ENCODE peak calls at places on chromosomes 1 and 21, in eight cellular contexts. N is IMR-90, U is cardiac fibroblast, O is transverse colon, T is bronchial epithelial cell, S is foreskin fibroblast, C is body of pancreas, Z is tibial nerve. D is an unnamed sample.

GRCh38 chr1:223147858-223148257 is 4.8 kb upstream of the TLR5 start:
- DNase-seq in Z (no peak), O (no peak), T (no peak), C (no peak), N (no peak), U (no peak), S (no peak), D (no peak)

GRCh38 chr1:214476958-214477870 is 74.2 kb downstream of the PTPN14 start:
- DNase-seq in N (peak), U (peak), Z (no peak), O (no peak), S (peak), T (peak), C (no peak), D (peak)

GRCh38 chr1:184973308-184974085 is 811 bp downstream of the NIBAN1 start:
- DNase-seq in T (peak), C (peak), U (peak), Z (no peak), N (peak), O (peak), S (peak), D (peak)

GRCh38 chr1:8889925-8890785 is 11.7 kb upstream of the ENO1 start:
- DNase-seq in O (peak), Z (peak), U (peak), N (peak), S (peak), T (peak), C (peak), D (peak)

GRCh38 chr1:204289280-204289679 is 70.4 kb downstream of the PLEKHA6 start:
- DNase-seq in C (no peak), U (no peak), Z (no peak), N (no peak), S (no peak), T (no peak), O (no peak), D (no peak)

GRCh38 chr1:21383785-21384401 is 56.0 kb upstream of the NBPF3 start:
- DNase-seq in N (no peak), O (no peak), T (no peak), Z (no peak), S (no peak), C (no peak), U (no peak), D (no peak)

GRCh38 chr1:104463126-104463697 is 713.5 kb downstream of the AMY1C start:
- DNase-seq in N (no peak), S (no peak), Z (no peak), O (no peak), U (no peak), C (no peak), T (no peak), D (no peak)

GRCh38 chr1:161182214-161182613 is 4.9 kb upstream of the B4GALT3 start:
- DNase-seq in N (peak), T (peak), S (peak), C (no peak), U (no peak), Z (no peak), O (no peak), D (peak)

GRCh38 chr1:22907528-22907927 is 65.1 kb downstream of the LACTBL1 start:
- DNase-seq in N (no peak), T (no peak), O (no peak), U (no peak), Z (no peak), S (no peak), C (no peak), D (no peak)

GRCh38 chr1:165635329-165635728 is 4.3 kb downstream of the MGST3 start:
- DNase-seq in S (no peak), Z (no peak), C (no peak), N (peak), O (no peak), U (peak), T (no peak), D (no peak)

GRCh38 chr21:26965567-26966359 is 1.1 kb downstream of the ADAMTS5 start:
- DNase-seq in T (no peak), O (peak), N (peak), S (peak), U (peak), C (peak), Z (no peak), D (no peak)

GRCh38 chr1:151661728-151662127 is 49.9 kb downstream of the SNX27 start:
- DNase-seq in N (no peak), Z (no peak), U (no peak), T (no peak), S (no peak), O (no peak), C (no peak), D (no peak)

GRCh38 chr1:183023601-183024351 is 556 bp downstream of the LAMC1 start:
- DNase-seq in Z (peak), T (peak), U (peak), O (peak), N (peak), S (peak), C (peak), D (peak)

GRCh38 chr1:1136547-1137230 is 20.8 kb upstream of the C1orf159 start:
- DNase-seq in C (peak), U (no peak), Z (no peak), S (no peak), T (no peak), O (peak), N (no peak), D (no peak)

GRCh38 chr1:109183339-109183738 is 30.4 kb upstream of the SARS1 start:
- DNase-seq in U (no peak), O (no peak), Z (no peak), T (no peak), C (no peak), S (no peak), N (no peak), D (no peak)

GRCh38 chr1:183543619-183544204 is 46.5 kb downstream of the NCF2 start:
- DNase-seq in O (no peak), N (peak), C (no peak), U (peak), S (peak), Z (no peak), T (peak), D (peak)

GRCh38 chr1:14756617-14757259 is 158.3 kb downstream of the KAZN start:
- DNase-seq in U (no peak), S (no peak), T (no peak), Z (no peak), N (peak), O (no peak), C (no peak), D (no peak)

GRCh38 chr1:201510734-201511133 is 3.8 kb upstream of the CSRP1 start:
- DNase-seq in O (no peak), U (no peak), Z (no peak), C (no peak), N (no peak), S (no peak), T (no peak), D (no peak)

GRCh38 chr1:240387036-240387435 is 224.9 kb downstream of the GREM2 start:
- DNase-seq in Z (no peak), T (no peak), C (no peak), S (no peak), O (no peak), U (no peak), N (no peak), D (no peak)

GRCh38 chr1:240385551-240385950 is 226.4 kb downstream of the GREM2 start:
- DNase-seq in S (no peak), O (no peak), U (no peak), T (no peak), C (no peak), Z (no peak), N (no peak), D (no peak)

GRCh38 chr1:240385985-240386978 is 225.7 kb downstream of the GREM2 start:
- DNase-seq in U (peak), S (peak), T (peak), O (no peak), C (no peak), N (peak), Z (no peak), D (peak)
- TF ChIP-seq CTCF in U (no peak), S (no peak), T (no peak), O (no peak), C (no peak), N (no peak), Z (no peak), D (no peak)

GRCh38 chr1:89608627-89609338 is 24.1 kb upstream of the LRRC8C start:
- DNase-seq in Z (no peak), C (no peak), S (no peak), O (peak), T (no peak), U (no peak), N (no peak), D (no peak)
- H3K4me3 ChIP-seq in Z (no peak), C (no peak), S (no peak), O (no peak), T (no peak), U (no peak), N (no peak), D (no peak)

DNA sequence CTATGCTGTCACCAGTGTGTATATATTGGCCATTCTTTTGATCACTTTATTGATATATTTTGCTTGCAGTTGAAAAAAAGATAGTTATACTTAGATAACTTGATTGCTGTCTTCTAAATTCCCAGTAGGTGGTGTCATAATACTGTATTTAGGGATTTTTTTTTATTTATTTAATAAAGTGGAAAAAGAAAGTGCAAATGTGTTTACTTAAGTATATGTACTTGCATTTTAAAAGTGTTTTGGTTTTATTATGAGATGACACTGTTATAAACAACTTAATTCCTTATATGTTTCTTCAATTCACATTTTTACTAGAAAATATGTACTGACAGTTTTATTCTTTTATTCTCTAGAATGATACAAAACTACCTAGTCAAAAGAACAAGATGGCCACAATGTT is 164.8 kb downstream of the USP25 start:
- DNase-seq in S (peak), T (peak), Z (no peak), U (peak), O (no peak), N (peak), C (no peak), D (peak)
- TF ChIP-seq CTCF in S (peak), T (peak), Z (peak), U (peak), O (no peak), N (peak), C (peak), D (peak)

GRCh38 chr1:17618558-17619247 is 79.2 kb downstream of the ARHGEF10L start:
- DNase-seq in Z (no peak), T (no peak), O (no peak), U (no peak), S (no peak), N (no peak), C (no peak), D (no peak)
- H3K4me3 ChIP-seq in Z (peak), T (no peak), O (peak), U (peak), S (no peak), N (no peak), C (no peak), D (no peak)

GRCh38 chr1:45750298-45751038 is at the start of gene IPP:
- DNase-seq in C (peak), O (peak), T (peak), U (peak), Z (peak), N (peak), S (peak), D (peak)
- TF ChIP-seq CTCF in C (peak), O (no peak), T (peak), U (peak), Z (no peak), N (peak), S (peak), D (peak)

DNA sequence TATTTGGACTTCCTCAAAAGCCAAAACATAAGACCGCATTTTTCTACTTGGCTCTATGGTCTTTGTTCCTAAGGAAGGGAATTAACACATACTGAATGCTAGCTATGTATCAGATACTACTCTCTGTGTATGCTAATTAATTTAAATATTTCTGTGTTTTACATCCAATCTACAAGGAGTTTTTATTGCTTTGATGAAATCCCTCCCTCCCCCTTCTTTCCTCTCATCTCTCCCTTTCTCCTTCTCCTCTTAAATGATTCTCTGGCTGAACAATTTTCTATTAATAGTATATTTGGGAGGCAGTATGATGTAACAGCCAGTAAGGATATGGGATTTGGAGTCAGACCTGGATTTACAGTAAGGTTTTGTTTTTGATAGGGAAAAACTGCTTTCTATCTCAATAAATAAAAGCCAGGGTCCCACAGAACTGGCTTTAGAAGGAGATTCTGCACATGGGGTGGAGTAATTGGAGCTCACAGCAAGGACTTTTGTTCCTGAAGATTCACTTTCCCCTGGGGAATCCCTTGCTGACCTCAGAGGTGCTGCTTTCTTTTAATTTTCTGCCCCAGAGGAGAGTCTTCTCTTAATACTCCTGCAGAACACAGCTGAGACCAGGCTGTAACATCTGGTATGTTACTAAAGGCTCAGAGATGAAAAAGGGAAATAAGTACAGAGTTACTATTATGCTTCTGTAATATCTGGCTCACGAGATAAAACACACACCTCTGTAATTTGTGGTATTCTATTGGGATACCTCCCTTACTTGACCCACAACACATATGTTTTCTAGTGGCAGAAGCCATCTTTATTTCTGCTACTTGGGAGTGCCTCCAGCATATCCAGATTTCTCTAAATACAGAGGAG is 13.3 kb downstream of the EPB41 start:
- DNase-seq in O (no peak), Z (no peak), T (no peak), S (peak), C (no peak), U (peak), N (peak), D (peak)
- H3K4me3 ChIP-seq in O (peak), Z (no peak), T (no peak), S (no peak), C (no peak), U (no peak), N (no peak), D (no peak)

GRCh38 chr1:61337471-61337870 is 255.1 kb downstream of the NFIA start:
- DNase-seq in Z (no peak), O (no peak), U (peak), T (no peak), C (no peak), S (no peak), N (peak), D (no peak)

GRCh38 chr1:61338899-61339298 is 256.5 kb downstream of the NFIA start:
- DNase-seq in Z (no peak), N (no peak), T (no peak), S (no peak), C (peak), U (no peak), O (no peak), D (no peak)

GRCh38 chr1:61337981-61338848 is 255.9 kb downstream of the NFIA start:
- DNase-seq in O (peak), T (peak), C (peak), U (peak), Z (peak), S (peak), N (peak), D (peak)

GRCh38 chr1:61334718-61335589 is 252.6 kb downstream of the NFIA start:
- DNase-seq in N (no peak), C (peak), U (peak), O (peak), Z (no peak), T (no peak), S (peak), D (no peak)

DNA sequence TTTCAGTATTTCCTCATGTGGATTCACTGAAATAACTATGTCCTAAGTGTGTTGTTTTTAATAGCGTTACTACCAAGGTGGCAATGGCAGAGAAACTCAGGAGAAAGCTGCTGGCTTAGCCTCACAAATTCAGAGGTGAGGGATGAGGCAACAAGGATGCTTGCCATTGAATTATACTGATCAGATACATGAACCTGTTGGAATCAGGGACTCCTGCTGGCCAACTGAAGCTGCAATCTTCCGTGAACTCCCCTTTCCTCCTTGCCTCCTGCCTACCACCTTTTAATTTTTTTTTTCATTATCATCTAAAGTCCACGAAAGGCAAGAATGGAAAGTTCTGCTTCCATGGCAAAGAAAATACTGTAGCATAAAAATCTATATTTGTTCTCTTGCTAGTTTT is 254.7 kb downstream of the NFIA start:
- DNase-seq in O (no peak), U (peak), Z (no peak), T (peak), C (no peak), N (no peak), S (peak), D (no peak)
- TF ChIP-seq CTCF in O (peak), U (peak), Z (no peak), T (peak), C (peak), N (no peak), S (peak), D (peak)

GRCh38 chr1:207031016-207031415 is 1.5 kb downstream of the C1orf116 start:
- DNase-seq in U (no peak), O (no peak), Z (no peak), N (no peak), C (no peak), S (no peak), T (peak), D (no peak)

GRCh38 chr1:207033302-207033701 is 746 bp upstream of the C1orf116 start:
- DNase-seq in Z (no peak), U (no peak), O (no peak), S (no peak), T (peak), N (no peak), C (no peak), D (no peak)

GRCh38 chr1:207031632-207032258 is 811 bp downstream of the C1orf116 start:
- DNase-seq in T (peak), Z (no peak), U (no peak), S (no peak), C (peak), O (peak), N (no peak), D (no peak)

GRCh38 chr1:207034208-207034607 is 1.7 kb upstream of the C1orf116 start:
- DNase-seq in U (no peak), S (no peak), T (peak), N (no peak), Z (no peak), O (no peak), C (no peak), D (no peak)

GRCh38 chr1:207032528-207033017 is at the start of gene C1orf116:
- DNase-seq in O (peak), C (peak), U (no peak), T (peak), Z (no peak), S (peak), N (no peak), D (no peak)
- H3K4me3 ChIP-seq in O (peak), C (no peak), U (no peak), T (peak), Z (no peak), S (no peak), N (no peak), D (no peak)

DNA sequence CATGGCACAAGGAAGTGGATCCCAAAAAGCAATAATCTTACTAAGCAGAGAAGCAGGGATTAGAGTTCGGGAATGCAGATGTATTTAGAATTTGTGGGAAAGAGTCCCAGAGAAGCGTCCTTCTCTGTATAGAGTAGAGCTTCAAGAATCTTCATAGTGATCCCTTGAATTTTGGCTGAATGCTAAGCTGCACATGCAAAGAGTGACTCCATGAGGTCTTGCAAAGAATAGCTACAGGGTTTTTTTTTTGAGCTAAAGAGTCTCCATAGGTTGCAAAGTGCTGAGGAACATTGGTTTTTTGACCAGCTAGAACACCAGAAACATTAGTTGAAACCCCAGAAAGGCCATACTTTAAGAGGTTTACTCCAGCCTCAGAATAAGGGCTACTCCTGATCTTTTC is 206.7 kb downstream of the CTH start:
- DNase-seq in Z (no peak), O (no peak), T (no peak), N (no peak), C (no peak), S (no peak), U (no peak), D (no peak)
- TF ChIP-seq CTCF in Z (no peak), O (no peak), T (no peak), N (no peak), C (no peak), S (no peak), U (no peak), D (no peak)